ENCODE peak calls at places on chromosomes 11 and 22, in ten cellular contexts. D, F, X, J, V, W, L, B, H and P are unnamed samples.

GRCh38 chr11:47672283-47672730 is 29.9 kb upstream of the MTCH2 start:
- DNase-seq in J (no peak), B (no peak), H (peak; percentile 41), L (no peak), D (no peak), X (no peak), V (no peak), F (no peak), W (no peak), P (no peak)

GRCh38 chr11:2586091-2586792 is 113.6 kb downstream of the KCNQ1OT1 start:
- DNase-seq in J (peak; percentile 10), V (no peak), F (no peak), L (no peak), H (no peak), B (peak; percentile 85), D (no peak), X (no peak), W (no peak), P (no peak)

GRCh38 chr11:69369210-69369609 is 75.3 kb downstream of the MYEOV start:
- DNase-seq in H (no peak), J (no peak), B (no peak), D (no peak), W (no peak), V (no peak), X (no peak), L (no peak), F (no peak), P (no peak)

GRCh38 chr11:75831915-75832502 is 17.0 kb downstream of the UVRAG start:
- DNase-seq in L (no peak), B (no peak), X (no peak), J (no peak), W (no peak), F (no peak), H (no peak), D (no peak), V (no peak), P (no peak)

GRCh38 chr22:44042822-44043221 is 18.7 kb downstream of the PARVB start:
- DNase-seq in V (no peak), H (no peak), L (no peak), X (no peak), F (no peak), D (no peak), J (no peak), B (no peak), W (no peak), P (no peak)

GRCh38 chr11:8694137-8694536 is 11.5 kb downstream of the RPL27A start:
- DNase-seq in H (no peak), V (no peak), D (no peak), F (no peak), L (no peak), X (no peak), B (peak; percentile 20), J (no peak), W (no peak), P (no peak)

GRCh38 chr11:121801796-121802195 is 314.2 kb downstream of the BLID start:
- DNase-seq in H (no peak), W (no peak), F (no peak), X (no peak), J (no peak), D (no peak), V (no peak), L (no peak), B (no peak), P (no peak)

GRCh38 chr11:118437736-118438125 is 1.4 kb downstream of the KMT2A start:
- DNase-seq in L (no peak), W (no peak), B (no peak), D (no peak), F (peak; percentile 83), V (peak; percentile 64), X (no peak), H (no peak), J (peak; percentile 53), P (no peak)

GRCh38 chr11:62445314-62445740 is 26.5 kb downstream of the SCGB1A1 start:
- DNase-seq in H (peak; percentile 78), V (no peak), J (peak; percentile 88), X (no peak), D (no peak), L (no peak), W (peak; percentile 76), F (no peak), B (no peak), P (peak; percentile 73)

GRCh38 chr22:25048659-25049657 is 96.4 kb downstream of the KIAA1671 start:
- DNase-seq in F (peak; percentile 15), J (peak; percentile 78), H (peak; percentile 75), W (no peak), V (peak; percentile 87), D (no peak), L (no peak), X (no peak), B (no peak), P (peak; percentile 73)

GRCh38 chr11:22432331-22433065 is 94.3 kb downstream of the SLC17A6 start:
- DNase-seq in X (no peak), J (peak; percentile 34), H (peak; percentile 80), F (peak; percentile 81), B (no peak), W (no peak), V (peak; percentile 64), D (peak; percentile 18), L (no peak), P (peak; percentile 79)

GRCh38 chr11:115645631-115646271 is 141.5 kb upstream of the CADM1 start:
- DNase-seq in D (no peak), V (no peak), X (no peak), F (peak; percentile 80), B (peak; percentile 82), J (no peak), W (no peak), H (no peak), L (no peak), P (peak; percentile 75)

GRCh38 chr11:79493555-79494171 is 52.8 kb upstream of the TENM4 start:
- DNase-seq in F (peak; percentile 65), X (peak; percentile 5), J (peak; percentile 80), B (no peak), L (peak; percentile 1), V (peak; percentile 66), D (peak; percentile 43), H (peak; percentile 67), W (peak; percentile 38), P (peak; percentile 49)

GRCh38 chr11:1161410-1162152 is 3.8 kb downstream of the MUC5AC start:
- DNase-seq in F (no peak), W (no peak), J (no peak), B (peak; percentile 80), H (no peak), X (no peak), V (no peak), D (no peak), L (no peak), P (no peak)

GRCh38 chr22:42787357-42787736 is 66.7 kb upstream of the A4GALT start:
- DNase-seq in L (no peak), V (no peak), B (no peak), W (no peak), F (no peak), D (no peak), J (no peak), H (no peak), X (no peak), P (no peak)